ENCODE peak calls at places on chromosome 10, in nine cellular contexts. One of them, this sample, is unnamed.

GRCh38 chr10:75910032-75910431 is 478.6 kb downstream of the LRMDA start:
- DNase-seq in stomach: no peak
- DNase-seq in lower leg skin: no peak
- DNase-seq in stimulated activated CD8-positive, alpha-beta memory T cell treated with anti-CD3 and anti-CD28 coated beads, Interleukin-4, amount 100 ng/mL, for 1 hour: no peak
- DNase-seq in RPMI8226: no peak
- DNase-seq in colonic mucosa: no peak
- DNase-seq in WERI-Rb-1: no peak
- DNase-seq in fibroblast of pulmonary artery: peak; percentile 71
- DNase-seq in foreskin keratinocyte: no peak
- DNase-seq in this sample: no peak

GRCh38 chr10:105974803-105975456 is 1189.6 kb downstream of the SORCS1 start:
- DNase-seq in RPMI8226: peak; percentile 72
- DNase-seq in fibroblast of pulmonary artery: peak; percentile 43
- DNase-seq in stimulated activated CD8-positive, alpha-beta memory T cell treated with anti-CD3 and anti-CD28 coated beads, Interleukin-4, amount 100 ng/mL, for 1 hour: no peak
- DNase-seq in lower leg skin: no peak
- DNase-seq in colonic mucosa: no peak
- DNase-seq in stomach: peak; percentile 32
- DNase-seq in foreskin keratinocyte: no peak
- DNase-seq in WERI-Rb-1: peak; percentile 13
- DNase-seq in this sample: no peak

GRCh38 chr10:35328404-35329037 is 7.8 kb upstream of the CCNY start:
- DNase-seq in WERI-Rb-1: no peak
- DNase-seq in RPMI8226: no peak
- DNase-seq in stimulated activated CD8-positive, alpha-beta memory T cell treated with anti-CD3 and anti-CD28 coated beads, Interleukin-4, amount 100 ng/mL, for 1 hour: no peak
- DNase-seq in lower leg skin: no peak
- DNase-seq in fibroblast of pulmonary artery: peak; percentile 78
- DNase-seq in foreskin keratinocyte: peak; percentile 55
- DNase-seq in stomach: no peak
- DNase-seq in colonic mucosa: no peak
- DNase-seq in this sample: no peak

GRCh38 chr10:75042292-75042974 is 69.0 kb upstream of the SAMD8 start:
- DNase-seq in foreskin keratinocyte: peak; percentile 41
- DNase-seq in fibroblast of pulmonary artery: peak; percentile 49
- DNase-seq in RPMI8226: no peak
- DNase-seq in colonic mucosa: no peak
- DNase-seq in lower leg skin: peak; percentile 25
- DNase-seq in WERI-Rb-1: no peak
- DNase-seq in stimulated activated CD8-positive, alpha-beta memory T cell treated with anti-CD3 and anti-CD28 coated beads, Interleukin-4, amount 100 ng/mL, for 1 hour: no peak
- DNase-seq in stomach: no peak
- DNase-seq in this sample: peak; percentile 81

GRCh38 chr10:6737758-6738463 is 157.8 kb upstream of the PRKCQ start:
- DNase-seq in foreskin keratinocyte: peak; percentile 58
- DNase-seq in stomach: no peak
- DNase-seq in WERI-Rb-1: no peak
- DNase-seq in RPMI8226: no peak
- DNase-seq in lower leg skin: no peak
- DNase-seq in fibroblast of pulmonary artery: no peak
- DNase-seq in colonic mucosa: no peak
- DNase-seq in stimulated activated CD8-positive, alpha-beta memory T cell treated with anti-CD3 and anti-CD28 coated beads, Interleukin-4, amount 100 ng/mL, for 1 hour: no peak
- DNase-seq in this sample: peak; percentile 32

GRCh38 chr10:99631496-99631895 is 11.3 kb upstream of the SLC25A28 start:
- DNase-seq in colonic mucosa: no peak
- DNase-seq in WERI-Rb-1: no peak
- DNase-seq in stimulated activated CD8-positive, alpha-beta memory T cell treated with anti-CD3 and anti-CD28 coated beads, Interleukin-4, amount 100 ng/mL, for 1 hour: no peak
- DNase-seq in foreskin keratinocyte: no peak
- DNase-seq in stomach: no peak
- DNase-seq in fibroblast of pulmonary artery: peak; percentile 16
- DNase-seq in RPMI8226: no peak
- DNase-seq in lower leg skin: no peak
- DNase-seq in this sample: no peak

GRCh38 chr10:75398630-75399460 is 2.7 kb downstream of the ZNF503 start:
- DNase-seq in fibroblast of pulmonary artery: no peak
- DNase-seq in foreskin keratinocyte: no peak
- DNase-seq in stomach: peak; percentile 48
- DNase-seq in lower leg skin: no peak
- DNase-seq in stimulated activated CD8-positive, alpha-beta memory T cell treated with anti-CD3 and anti-CD28 coated beads, Interleukin-4, amount 100 ng/mL, for 1 hour: no peak
- DNase-seq in colonic mucosa: peak; percentile 22
- DNase-seq in RPMI8226: no peak
- DNase-seq in WERI-Rb-1: no peak
- DNase-seq in this sample: no peak

GRCh38 chr10:62917475-62918238 is 101.5 kb upstream of the EGR2 start:
- DNase-seq in stomach: no peak
- DNase-seq in lower leg skin: no peak
- DNase-seq in fibroblast of pulmonary artery: peak; percentile 16
- DNase-seq in colonic mucosa: no peak
- DNase-seq in WERI-Rb-1: no peak
- DNase-seq in foreskin keratinocyte: no peak
- DNase-seq in RPMI8226: no peak
- DNase-seq in stimulated activated CD8-positive, alpha-beta memory T cell treated with anti-CD3 and anti-CD28 coated beads, Interleukin-4, amount 100 ng/mL, for 1 hour: no peak
- DNase-seq in this sample: no peak

GRCh38 chr10:12741255-12741915 is 260.1 kb downstream of the CCDC3 start:
- DNase-seq in colonic mucosa: no peak
- DNase-seq in lower leg skin: no peak
- DNase-seq in foreskin keratinocyte: no peak
- DNase-seq in stimulated activated CD8-positive, alpha-beta memory T cell treated with anti-CD3 and anti-CD28 coated beads, Interleukin-4, amount 100 ng/mL, for 1 hour: no peak
- DNase-seq in WERI-Rb-1: no peak
- DNase-seq in stomach: no peak
- DNase-seq in fibroblast of pulmonary artery: no peak
- DNase-seq in RPMI8226: no peak
- DNase-seq in this sample: no peak

GRCh38 chr10:15222511-15222910 is 54.0 kb upstream of the NMT2 start:
- DNase-seq in fibroblast of pulmonary artery: no peak
- DNase-seq in stimulated activated CD8-positive, alpha-beta memory T cell treated with anti-CD3 and anti-CD28 coated beads, Interleukin-4, amount 100 ng/mL, for 1 hour: no peak
- DNase-seq in lower leg skin: no peak
- DNase-seq in foreskin keratinocyte: no peak
- DNase-seq in colonic mucosa: no peak
- DNase-seq in stomach: no peak
- DNase-seq in RPMI8226: no peak
- DNase-seq in WERI-Rb-1: no peak
- DNase-seq in this sample: no peak

GRCh38 chr10:100989088-100989487 is 1.7 kb downstream of the TWNK start:
- DNase-seq in stimulated activated CD8-positive, alpha-beta memory T cell treated with anti-CD3 and anti-CD28 coated beads, Interleukin-4, amount 100 ng/mL, for 1 hour: no peak
- DNase-seq in stomach: no peak
- DNase-seq in foreskin keratinocyte: no peak
- DNase-seq in RPMI8226: no peak
- DNase-seq in colonic mucosa: no peak
- DNase-seq in fibroblast of pulmonary artery: no peak
- DNase-seq in WERI-Rb-1: no peak
- DNase-seq in lower leg skin: no peak
- DNase-seq in this sample: no peak

GRCh38 chr10:98446656-98447221 is at the start of gene HPS1:
- DNase-seq in stimulated activated CD8-positive, alpha-beta memory T cell treated with anti-CD3 and anti-CD28 coated beads, Interleukin-4, amount 100 ng/mL, for 1 hour: peak; percentile 61
- DNase-seq in WERI-Rb-1: no peak
- DNase-seq in stomach: peak; percentile 82
- DNase-seq in RPMI8226: peak; percentile 84
- DNase-seq in fibroblast of pulmonary artery: peak; percentile 73
- DNase-seq in colonic mucosa: peak; percentile 86
- DNase-seq in foreskin keratinocyte: no peak
- DNase-seq in lower leg skin: peak; percentile 97
- DNase-seq in this sample: peak; percentile 45

GRCh38 chr10:97479939-97480338 is 18.3 kb downstream of the MMS19 start:
- DNase-seq in colonic mucosa: no peak
- DNase-seq in foreskin keratinocyte: no peak
- DNase-seq in stomach: no peak
- DNase-seq in RPMI8226: no peak
- DNase-seq in stimulated activated CD8-positive, alpha-beta memory T cell treated with anti-CD3 and anti-CD28 coated beads, Interleukin-4, amount 100 ng/mL, for 1 hour: no peak
- DNase-seq in WERI-Rb-1: no peak
- DNase-seq in fibroblast of pulmonary artery: no peak
- DNase-seq in lower leg skin: no peak
- DNase-seq in this sample: no peak

GRCh38 chr10:30125484-30125883 is 66.1 kb upstream of the JCAD start:
- DNase-seq in colonic mucosa: no peak
- DNase-seq in RPMI8226: no peak
- DNase-seq in WERI-Rb-1: no peak
- DNase-seq in lower leg skin: peak; percentile 37
- DNase-seq in stomach: no peak
- DNase-seq in foreskin keratinocyte: no peak
- DNase-seq in fibroblast of pulmonary artery: no peak
- DNase-seq in stimulated activated CD8-positive, alpha-beta memory T cell treated with anti-CD3 and anti-CD28 coated beads, Interleukin-4, amount 100 ng/mL, for 1 hour: no peak
- DNase-seq in this sample: no peak

GRCh38 chr10:110168601-110169481 is 38.6 kb upstream of the MXI1 start:
- DNase-seq in stomach: no peak
- DNase-seq in WERI-Rb-1: no peak
- DNase-seq in foreskin keratinocyte: no peak
- DNase-seq in colonic mucosa: no peak
- DNase-seq in RPMI8226: peak; percentile 11
- DNase-seq in stimulated activated CD8-positive, alpha-beta memory T cell treated with anti-CD3 and anti-CD28 coated beads, Interleukin-4, amount 100 ng/mL, for 1 hour: no peak
- DNase-seq in lower leg skin: peak; percentile 72
- DNase-seq in fibroblast of pulmonary artery: no peak
- DNase-seq in this sample: no peak